ENCODE peak calls at places on chromosomes 3 and 15, in eight cellular contexts. One of them, this sample, is unnamed.

GRCh38 chr15:65875458-65875857 is 6.2 kb downstream of the RAB11A start:
- DNase-seq in ovary: no peak
- DNase-seq in PC-9: no peak
- DNase-seq in neural progenitor cell: no peak
- DNase-seq in heart right ventricle: no peak
- DNase-seq in hepatocyte: no peak
- DNase-seq in A673: no peak
- DNase-seq in CD4-positive, alpha-beta T cell: no peak
- DNase-seq in this sample: no peak

GRCh38 chr3:154398084-154398967 is 31.7 kb downstream of the GPR149 start:
- DNase-seq in A673: no peak
- DNase-seq in neural progenitor cell: no peak
- DNase-seq in hepatocyte: no peak
- DNase-seq in CD4-positive, alpha-beta T cell: no peak
- DNase-seq in heart right ventricle: no peak
- DNase-seq in ovary: no peak
- DNase-seq in PC-9: no peak
- DNase-seq in this sample: no peak

GRCh38 chr15:74265046-74265639 is 29.0 kb downstream of the CCDC33 start:
- DNase-seq in neural progenitor cell: peak
- DNase-seq in heart right ventricle: peak
- DNase-seq in A673: peak
- DNase-seq in ovary: no peak
- DNase-seq in CD4-positive, alpha-beta T cell: no peak
- DNase-seq in PC-9: peak
- DNase-seq in hepatocyte: peak
- DNase-seq in this sample: no peak

GRCh38 chr3:54304867-54305266 is 182.5 kb downstream of the CACNA2D3 start:
- DNase-seq in neural progenitor cell: no peak
- DNase-seq in CD4-positive, alpha-beta T cell: no peak
- DNase-seq in A673: no peak
- DNase-seq in heart right ventricle: no peak
- DNase-seq in hepatocyte: no peak
- DNase-seq in PC-9: no peak
- DNase-seq in ovary: no peak
- DNase-seq in this sample: no peak

GRCh38 chr3:46561951-46562350 is 4.2 kb downstream of the LRRC2 start:
- DNase-seq in heart right ventricle: no peak
- DNase-seq in hepatocyte: no peak
- DNase-seq in CD4-positive, alpha-beta T cell: no peak
- DNase-seq in PC-9: no peak
- DNase-seq in ovary: no peak
- DNase-seq in neural progenitor cell: no peak
- DNase-seq in A673: no peak
- DNase-seq in this sample: no peak

GRCh38 chr3:124034016-124034808 is 42.3 kb upstream of the ROPN1 start:
- DNase-seq in hepatocyte: peak
- DNase-seq in PC-9: no peak
- DNase-seq in ovary: peak
- DNase-seq in neural progenitor cell: peak
- DNase-seq in CD4-positive, alpha-beta T cell: no peak
- DNase-seq in A673: no peak
- DNase-seq in heart right ventricle: peak
- DNase-seq in this sample: peak

GRCh38 chr3:125163739-125164601 is 48.6 kb downstream of the SLC12A8 start:
- DNase-seq in PC-9: no peak
- DNase-seq in A673: no peak
- DNase-seq in heart right ventricle: no peak
- DNase-seq in hepatocyte: peak
- DNase-seq in CD4-positive, alpha-beta T cell: no peak
- DNase-seq in ovary: no peak
- DNase-seq in neural progenitor cell: peak
- DNase-seq in this sample: no peak

GRCh38 chr15:88060383-88060782 is 196.2 kb downstream of the NTRK3 start:
- DNase-seq in heart right ventricle: no peak
- DNase-seq in A673: no peak
- DNase-seq in PC-9: no peak
- DNase-seq in CD4-positive, alpha-beta T cell: no peak
- DNase-seq in ovary: no peak
- DNase-seq in hepatocyte: no peak
- DNase-seq in neural progenitor cell: no peak
- DNase-seq in this sample: no peak

GRCh38 chr15:44620081-44620480 is 43.4 kb downstream of the SPG11 start:
- DNase-seq in heart right ventricle: no peak
- DNase-seq in neural progenitor cell: no peak
- DNase-seq in hepatocyte: no peak
- DNase-seq in A673: no peak
- DNase-seq in ovary: no peak
- DNase-seq in PC-9: no peak
- DNase-seq in CD4-positive, alpha-beta T cell: no peak
- DNase-seq in this sample: no peak

GRCh38 chr3:54120657-54121403 is 1.5 kb upstream of the CACNA2D3 start:
- DNase-seq in heart right ventricle: peak
- DNase-seq in A673: no peak
- DNase-seq in ovary: peak
- DNase-seq in neural progenitor cell: peak
- DNase-seq in PC-9: no peak
- DNase-seq in hepatocyte: peak
- DNase-seq in CD4-positive, alpha-beta T cell: no peak
- DNase-seq in this sample: no peak

GRCh38 chr15:63503739-63504246 is 600 bp upstream of the USP3 start:
- DNase-seq in neural progenitor cell: no peak
- DNase-seq in ovary: peak
- DNase-seq in hepatocyte: peak
- DNase-seq in PC-9: peak
- DNase-seq in A673: peak
- DNase-seq in CD4-positive, alpha-beta T cell: peak
- DNase-seq in heart right ventricle: no peak
- DNase-seq in this sample: peak

GRCh38 chr3:81395739-81396138 is 365.7 kb downstream of the GBE1 start:
- DNase-seq in A673: no peak
- DNase-seq in PC-9: no peak
- DNase-seq in heart right ventricle: no peak
- DNase-seq in CD4-positive, alpha-beta T cell: no peak
- DNase-seq in neural progenitor cell: peak
- DNase-seq in ovary: no peak
- DNase-seq in hepatocyte: peak
- DNase-seq in this sample: no peak

DNA sequence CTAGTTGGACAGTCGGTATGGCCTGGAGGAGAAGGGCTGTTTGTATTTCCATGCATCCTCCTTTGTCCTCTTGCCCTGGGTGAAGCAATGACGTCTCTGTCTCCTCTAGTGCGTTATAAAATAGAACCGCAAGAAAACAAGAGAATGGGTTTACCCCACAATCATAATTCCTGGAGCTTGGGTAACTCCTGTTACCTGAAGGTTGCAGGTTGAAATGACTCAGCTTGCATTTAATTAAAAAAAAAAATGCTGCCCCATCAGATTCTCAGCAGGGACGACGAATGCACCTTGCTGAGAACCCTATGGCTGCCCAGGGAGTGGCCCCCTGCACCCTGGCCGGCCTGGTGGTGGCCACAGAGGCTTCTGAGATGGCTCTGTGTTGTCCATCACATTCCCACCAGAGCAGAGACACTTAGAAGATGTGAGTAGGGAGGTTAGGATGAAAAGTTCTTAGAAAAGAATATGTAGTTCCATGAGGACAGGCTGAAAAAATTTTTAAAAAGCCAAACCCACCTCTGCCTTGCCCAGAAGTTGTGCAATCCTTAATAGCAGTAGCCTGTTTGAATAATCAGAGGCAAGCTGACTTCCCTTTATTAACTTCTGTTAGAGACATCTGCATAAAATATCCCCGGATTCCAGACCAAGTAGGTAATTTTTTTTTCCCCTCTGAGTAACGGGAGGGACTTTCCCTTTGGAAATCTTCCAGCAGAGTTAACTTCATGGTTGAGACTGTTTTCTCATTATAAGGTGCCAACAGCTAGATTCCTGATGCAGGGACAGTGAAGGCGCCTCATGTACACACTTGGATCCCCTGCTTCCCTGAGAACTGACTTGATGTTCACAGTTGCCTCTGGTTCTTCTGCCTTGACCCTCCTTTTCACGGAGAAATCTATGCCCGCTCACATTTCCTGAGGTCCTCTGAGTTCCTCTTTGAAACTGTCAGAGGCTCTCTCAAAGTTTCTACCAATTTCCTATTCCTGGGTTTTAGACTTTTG is 227.9 kb upstream of the BHLHE40 start:
- DNase-seq in CD4-positive, alpha-beta T cell: no peak
- DNase-seq in PC-9: peak
- DNase-seq in ovary: peak
- DNase-seq in hepatocyte: peak
- DNase-seq in A673: peak
- DNase-seq in heart right ventricle: no peak
- DNase-seq in neural progenitor cell: no peak
- DNase-seq in this sample: peak
- H3K27ac ChIP-seq in CD4-positive, alpha-beta T cell: no peak
- H3K27ac ChIP-seq in PC-9: peak
- H3K27ac ChIP-seq in ovary: peak
- H3K27ac ChIP-seq in hepatocyte: peak
- H3K27ac ChIP-seq in A673: peak
- H3K27ac ChIP-seq in heart right ventricle: peak
- H3K27ac ChIP-seq in neural progenitor cell: no peak
- H3K27ac ChIP-seq in this sample: peak

GRCh38 chr3:169288548-169288947 is 375.0 kb downstream of the MECOM start:
- DNase-seq in ovary: no peak
- DNase-seq in PC-9: no peak
- DNase-seq in hepatocyte: no peak
- DNase-seq in heart right ventricle: no peak
- DNase-seq in CD4-positive, alpha-beta T cell: no peak
- DNase-seq in A673: no peak
- DNase-seq in neural progenitor cell: no peak
- DNase-seq in this sample: no peak

GRCh38 chr3:169285057-169285990 is 378.2 kb downstream of the MECOM start:
- DNase-seq in PC-9: no peak
- DNase-seq in A673: no peak
- DNase-seq in neural progenitor cell: no peak
- DNase-seq in heart right ventricle: no peak
- DNase-seq in ovary: no peak
- DNase-seq in hepatocyte: no peak
- DNase-seq in CD4-positive, alpha-beta T cell: no peak
- DNase-seq in this sample: no peak

GRCh38 chr3:169286214-169286613 is 377.3 kb downstream of the MECOM start:
- DNase-seq in CD4-positive, alpha-beta T cell: no peak
- DNase-seq in PC-9: no peak
- DNase-seq in A673: no peak
- DNase-seq in heart right ventricle: no peak
- DNase-seq in ovary: no peak
- DNase-seq in hepatocyte: peak
- DNase-seq in neural progenitor cell: no peak
- DNase-seq in this sample: no peak

GRCh38 chr3:169289303-169289702 is 374.2 kb downstream of the MECOM start:
- DNase-seq in ovary: no peak
- DNase-seq in CD4-positive, alpha-beta T cell: no peak
- DNase-seq in PC-9: no peak
- DNase-seq in hepatocyte: no peak
- DNase-seq in A673: no peak
- DNase-seq in heart right ventricle: no peak
- DNase-seq in neural progenitor cell: peak
- DNase-seq in this sample: no peak

GRCh38 chr3:169286992-169287391 is 376.5 kb downstream of the MECOM start:
- DNase-seq in PC-9: no peak
- DNase-seq in neural progenitor cell: no peak
- DNase-seq in heart right ventricle: no peak
- DNase-seq in CD4-positive, alpha-beta T cell: no peak
- DNase-seq in hepatocyte: no peak
- DNase-seq in A673: no peak
- DNase-seq in ovary: no peak
- DNase-seq in this sample: no peak
- H3K27ac ChIP-seq in PC-9: no peak
- H3K27ac ChIP-seq in neural progenitor cell: no peak
- H3K27ac ChIP-seq in heart right ventricle: peak
- H3K27ac ChIP-seq in CD4-positive, alpha-beta T cell: no peak
- H3K27ac ChIP-seq in hepatocyte: peak
- H3K27ac ChIP-seq in A673: no peak
- H3K27ac ChIP-seq in ovary: no peak
- H3K27ac ChIP-seq in this sample: no peak

DNA sequence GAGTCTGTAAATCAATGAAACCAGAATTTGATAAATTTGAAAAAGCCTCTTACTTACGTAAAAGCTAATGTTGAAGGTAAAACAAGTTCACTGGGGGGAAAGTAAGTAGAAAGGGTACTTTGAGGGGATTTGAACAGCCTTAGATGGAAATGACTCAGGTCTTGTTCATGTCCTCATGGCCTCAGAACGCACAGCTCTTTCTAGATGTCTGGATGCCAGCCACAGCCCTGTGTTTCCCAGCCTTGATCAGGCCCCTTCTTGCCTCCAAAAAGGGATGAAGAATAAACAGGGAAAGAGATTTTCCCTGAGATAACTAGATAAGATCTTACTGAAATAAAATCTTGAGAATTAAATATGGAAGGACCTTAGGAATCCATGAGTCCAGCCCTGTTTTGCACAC is 237.1 kb upstream of the GOLGA6L4 start:
- DNase-seq in A673: no peak
- DNase-seq in neural progenitor cell: no peak
- DNase-seq in hepatocyte: no peak
- DNase-seq in PC-9: no peak
- DNase-seq in heart right ventricle: no peak
- DNase-seq in ovary: no peak
- DNase-seq in CD4-positive, alpha-beta T cell: no peak
- DNase-seq in this sample: no peak
- H3K27ac ChIP-seq in A673: no peak
- H3K27ac ChIP-seq in neural progenitor cell: no peak
- H3K27ac ChIP-seq in hepatocyte: no peak
- H3K27ac ChIP-seq in PC-9: no peak
- H3K27ac ChIP-seq in heart right ventricle: no peak
- H3K27ac ChIP-seq in ovary: no peak
- H3K27ac ChIP-seq in CD4-positive, alpha-beta T cell: no peak
- H3K27ac ChIP-seq in this sample: no peak

GRCh38 chr3:71536376-71536965 is 47.1 kb downstream of the FOXP1 start:
- DNase-seq in ovary: no peak
- DNase-seq in PC-9: no peak
- DNase-seq in hepatocyte: no peak
- DNase-seq in A673: no peak
- DNase-seq in CD4-positive, alpha-beta T cell: no peak
- DNase-seq in heart right ventricle: no peak
- DNase-seq in neural progenitor cell: no peak
- DNase-seq in this sample: no peak

GRCh38 chr3:71533588-71533987 is 49.9 kb downstream of the FOXP1 start:
- DNase-seq in PC-9: no peak
- DNase-seq in A673: no peak
- DNase-seq in hepatocyte: no peak
- DNase-seq in ovary: no peak
- DNase-seq in heart right ventricle: no peak
- DNase-seq in CD4-positive, alpha-beta T cell: no peak
- DNase-seq in neural progenitor cell: no peak
- DNase-seq in this sample: no peak

GRCh38 chr3:71541313-71541712 is 42.2 kb downstream of the FOXP1 start:
- DNase-seq in hepatocyte: no peak
- DNase-seq in A673: peak
- DNase-seq in neural progenitor cell: no peak
- DNase-seq in PC-9: no peak
- DNase-seq in ovary: no peak
- DNase-seq in CD4-positive, alpha-beta T cell: no peak
- DNase-seq in heart right ventricle: no peak
- DNase-seq in this sample: no peak

GRCh38 chr3:71532639-71533395 is 50.7 kb downstream of the FOXP1 start:
- DNase-seq in hepatocyte: no peak
- DNase-seq in PC-9: peak
- DNase-seq in neural progenitor cell: no peak
- DNase-seq in CD4-positive, alpha-beta T cell: no peak
- DNase-seq in A673: peak
- DNase-seq in heart right ventricle: no peak
- DNase-seq in ovary: no peak
- DNase-seq in this sample: no peak

GRCh38 chr3:71537211-71537611 is 46.3 kb downstream of the FOXP1 start:
- DNase-seq in hepatocyte: peak
- DNase-seq in ovary: peak
- DNase-seq in PC-9: peak
- DNase-seq in A673: no peak
- DNase-seq in heart right ventricle: no peak
- DNase-seq in CD4-positive, alpha-beta T cell: no peak
- DNase-seq in neural progenitor cell: no peak
- DNase-seq in this sample: peak
- H3K27ac ChIP-seq in hepatocyte: no peak
- H3K27ac ChIP-seq in ovary: no peak
- H3K27ac ChIP-seq in PC-9: no peak
- H3K27ac ChIP-seq in A673: no peak
- H3K27ac ChIP-seq in heart right ventricle: no peak
- H3K27ac ChIP-seq in CD4-positive, alpha-beta T cell: no peak
- H3K27ac ChIP-seq in neural progenitor cell: no peak
- H3K27ac ChIP-seq in this sample: peak

This sample was measured in SJSA1.